ENCODE peak calls at places on chromosome 14, in eight cellular contexts. B is ovary, E is IMR-90, Q is uterus, D is body of pancreas, Y is adrenal gland, U is suprapubic skin, R is right lobe of liver. M is an unnamed sample.

GRCh38 chr14:104572024-104572623 is 7.4 kb upstream of the C14orf180 start:
- DNase-seq in Y (no peak), D (no peak), B (no peak), R (no peak), E (no peak), Q (no peak), U (no peak), M (no peak)

GRCh38 chr14:50082784-50083466 is 33.4 kb downstream of the VCPKMT start:
- DNase-seq in D (peak; percentile 25), E (peak; percentile 86), U (no peak), R (no peak), Q (peak; percentile 38), B (no peak), Y (no peak), M (no peak)

GRCh38 chr14:32709072-32709471 is 229.6 kb upstream of the NPAS3 start:
- DNase-seq in U (no peak), Y (peak; percentile 25), B (no peak), Q (peak; percentile 53), E (peak; percentile 77), R (no peak), D (peak; percentile 8), M (peak; percentile 58)

GRCh38 chr14:75523771-75524171 is 1.5 kb downstream of the BATF start:
- DNase-seq in D (peak; percentile 12), Y (peak; percentile 33), U (no peak), B (no peak), R (no peak), Q (peak; percentile 38), E (peak; percentile 18), M (no peak)

GRCh38 chr14:64554551-64554950 is 4.8 kb downstream of the PPP1R36 start:
- DNase-seq in E (no peak), R (no peak), Y (no peak), Q (no peak), U (no peak), D (no peak), B (no peak), M (no peak)

GRCh38 chr14:79543966-79544365 is 667.3 kb downstream of the DIO2 start:
- DNase-seq in E (peak; percentile 66), U (no peak), B (no peak), Q (no peak), D (no peak), R (no peak), Y (no peak), M (no peak)

GRCh38 chr14:23009939-23010718 is at the start of gene C14orf93:
- DNase-seq in R (peak; percentile 88), B (peak; percentile 87), E (peak; percentile 48), Q (peak; percentile 81), D (peak; percentile 87), U (peak; percentile 83), Y (peak; percentile 84), M (peak; percentile 97)

GRCh38 chr14:50667491-50668007 is 557 bp downstream of the SAV1 start:
- DNase-seq in U (peak; percentile 65), D (peak; percentile 59), Q (peak; percentile 36), R (no peak), E (no peak), Y (peak; percentile 35), B (no peak), M (no peak)

GRCh38 chr14:45968037-45968436 is 683.5 kb downstream of the RPL10L start:
- DNase-seq in R (no peak), E (no peak), Q (no peak), B (no peak), U (no peak), Y (no peak), D (no peak), M (no peak)

GRCh38 chr14:94177806-94178205 is 3.7 kb downstream of the PPP4R4 start:
- DNase-seq in B (no peak), Q (no peak), U (no peak), R (no peak), D (no peak), Y (no peak), E (no peak), M (no peak)

GRCh38 chr14:95432152-95433093 is 84.0 kb downstream of the SYNE3 start:
- DNase-seq in U (no peak), Q (peak; percentile 38), B (peak; percentile 83), E (peak; percentile 6), D (peak; percentile 57), Y (peak; percentile 60), R (peak; percentile 61), M (no peak)

GRCh38 chr14:95218472-95219193 is 61.3 kb upstream of the DICER1 start:
- DNase-seq in Y (no peak), E (no peak), R (no peak), Q (no peak), B (no peak), U (no peak), D (no peak), M (peak; percentile 57)

GRCh38 chr14:39956372-39956771 is 524.1 kb upstream of the FBXO33 start:
- DNase-seq in R (no peak), Y (no peak), D (no peak), E (no peak), B (no peak), Q (no peak), U (no peak), M (no peak)
- TF ChIP-seq CTCF in R (no peak), Y (no peak), D (no peak), E (no peak), B (no peak), Q (no peak), U (no peak), M (no peak)

GRCh38 chr14:90983560-90983959 is 76.9 kb downstream of the RPS6KA5 start:
- DNase-seq in E (no peak), D (no peak), Q (no peak), R (no peak), B (no peak), U (no peak), Y (no peak), M (no peak)
- TF ChIP-seq POLR2A in E (no peak), D (no peak), Q (no peak), R (no peak), B (no peak), U (no peak), Y (no peak), M (no peak)

GRCh38 chr14:91414475-91415342 is 2.9 kb downstream of the CCDC88C start:
- DNase-seq in U (no peak), R (no peak), Q (no peak), D (no peak), B (no peak), Y (no peak), E (no peak), M (no peak)
- H3K4me3 ChIP-seq in U (no peak overlapping the region), R (no peak overlapping the region), Q (no peak overlapping the region), D (no peak overlapping the region), B (no peak overlapping the region), Y (no peak overlapping the region), E (no peak overlapping the region), M (no peak overlapping the region)

GRCh38 chr14:61607570-61608244 is 87.6 kb upstream of the HIF1A start:
- DNase-seq in Y (no peak), Q (no peak), U (no peak), B (no peak), D (no peak), E (no peak), R (no peak), M (no peak)
- TF ChIP-seq CTCF in Y (no peak), Q (no peak), U (no peak), B (no peak), D (no peak), E (no peak), R (no peak), M (no peak)

GRCh38 chr14:56579345-56580316 is at the start of gene TMEM260:
- DNase-seq in B (peak; percentile 88), Q (peak; percentile 79), R (peak; percentile 87), U (peak; percentile 87), E (peak; percentile 84), D (peak; percentile 90), Y (peak; percentile 86), M (peak; percentile 97)
- TF ChIP-seq POLR2A in B (peak; percentile 19), Q (no peak), R (peak; percentile 83), U (peak; percentile 90), E (peak; percentile 88), D (peak; percentile 91), Y (peak; percentile 45), M (peak; percentile 76)

DNA sequence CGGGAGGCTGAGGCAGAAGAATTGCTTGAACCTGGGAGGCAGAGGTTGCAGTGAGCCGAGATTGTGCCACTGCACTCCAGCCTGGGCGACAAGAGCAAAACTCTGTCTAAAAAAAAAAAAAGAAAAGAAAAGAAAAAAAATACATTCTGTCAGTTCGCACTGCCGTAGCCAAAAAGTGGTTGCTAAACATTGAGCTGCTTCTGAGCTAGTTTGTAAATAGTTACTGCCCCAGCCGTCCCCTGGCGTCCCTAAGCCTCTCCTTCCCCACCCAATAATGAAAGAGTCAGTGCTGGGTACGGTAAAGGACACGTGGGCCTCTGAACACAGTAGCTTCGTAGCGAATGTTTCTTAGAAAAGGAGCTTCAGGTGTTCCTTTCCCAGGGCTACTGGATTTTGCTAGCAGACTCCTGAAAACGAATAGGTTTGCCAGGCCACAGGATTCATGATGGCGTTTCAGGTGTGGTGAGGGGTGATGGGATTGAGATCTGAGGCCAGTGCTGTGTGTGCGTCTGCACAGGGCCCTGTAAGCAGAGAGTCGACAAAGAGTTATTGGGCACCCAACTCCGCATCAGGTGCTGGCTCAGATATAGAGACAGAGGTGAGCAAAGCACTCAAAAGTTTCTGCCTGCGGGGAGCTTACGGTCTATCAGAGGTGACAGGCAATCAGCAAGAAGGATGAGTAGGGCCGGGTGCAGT is 94.1 kb downstream of the LGMN start:
- DNase-seq in Y (no peak), D (no peak), R (no peak), Q (no peak), U (no peak), E (no peak), B (no peak), M (no peak)
- H3K4me3 ChIP-seq in Y (no peak overlapping the region), D (no peak overlapping the region), R (peak overlapping the region; percentile 37), Q (no peak overlapping the region), U (peak overlapping the region; percentile 41), E (no peak overlapping the region), B (no peak overlapping the region), M (no peak overlapping the region)

GRCh38 chr14:93115920-93116675 is at the start of gene ITPK1:
- DNase-seq in Q (peak; percentile 49), U (peak; percentile 73), B (peak; percentile 73), R (no peak), E (peak; percentile 41), Y (peak; percentile 54), D (peak; percentile 51), M (peak; percentile 88)

GRCh38 chr14:93115069-93115919 is 431 bp downstream of the ITPK1 start:
- DNase-seq in D (peak; percentile 91), Q (peak; percentile 84), Y (peak; percentile 87), E (peak; percentile 78), U (peak; percentile 87), R (peak; percentile 93), B (peak; percentile 90), M (peak; percentile 95)

GRCh38 chr14:93114068-93114710 is 1.5 kb downstream of the ITPK1 start:
- DNase-seq in D (no peak), Q (no peak), U (no peak), E (no peak), R (no peak), Y (no peak), B (peak; percentile 51), M (no peak)

GRCh38 chr14:93113678-93114067 is 2.1 kb downstream of the ITPK1 start:
- DNase-seq in Y (no peak), D (no peak), B (no peak), R (no peak), U (no peak), Q (no peak), E (no peak), M (no peak)

DNA sequence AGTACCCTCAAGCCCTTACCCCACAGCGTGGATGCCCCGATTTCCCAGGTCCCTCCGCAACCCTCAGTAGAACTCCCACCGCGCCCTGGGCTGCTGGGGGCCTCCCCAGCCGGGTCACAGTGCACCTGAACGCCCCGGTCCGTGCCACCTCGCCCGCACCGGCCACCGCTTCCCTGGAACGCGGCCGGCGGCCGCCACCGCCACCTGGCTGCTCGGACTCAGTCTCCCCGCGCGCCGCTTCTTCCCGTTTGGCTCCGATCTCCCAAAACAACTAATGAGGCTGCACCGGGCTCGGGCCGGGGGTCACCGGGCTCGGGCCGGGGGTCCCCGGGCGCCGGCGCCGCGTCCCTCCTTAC is 1.0 kb downstream of the ITPK1 start:
- DNase-seq in Q (peak; percentile 37), B (peak; percentile 61), R (peak; percentile 67), E (no peak), D (peak; percentile 33), Y (peak; percentile 26), U (no peak), M (no peak)
- TF ChIP-seq CTCF in Q (no peak), B (no peak), R (no peak), E (no peak), D (no peak), Y (no peak), U (no peak), M (no peak)